ENCODE peak calls at places on chromosomes 6 and 20, in five cellular contexts. Z is HepG2, X is GM23338, N is K562, W is GM12878. M is an unnamed sample.

GRCh38 chr6:699319-699718 is 6.4 kb upstream of the EXOC2 start:
- DNase-seq in Z (no peak), X (no peak), N (no peak), W (no peak), M (no peak)

GRCh38 chr6:24646771-24647170 is 780 bp upstream of the KIAA0319 start:
- DNase-seq in Z (no peak), X (no peak), N (no peak), W (no peak), M (no peak)

GRCh38 chr20:44768256-44768655 is 22.6 kb downstream of the KCNK15 start:
- DNase-seq in Z (no peak), X (no peak), N (no peak), W (no peak), M (no peak)

GRCh38 chr6:113967777-113968176 is 3.2 kb downstream of the HDAC2 start:
- DNase-seq in Z (no peak), X (peak), N (no peak), W (no peak), M (no peak)

GRCh38 chr6:82331031-82331773 is 32.4 kb upstream of the TPBG start:
- DNase-seq in Z (no peak), X (peak), N (no peak), W (no peak), M (peak)

GRCh38 chr6:4084444-4085328 is 5.7 kb upstream of the FAM217A start:
- DNase-seq in Z (no peak), X (no peak), N (no peak), W (no peak), M (no peak)

GRCh38 chr20:58613061-58613854 is 37.8 kb upstream of the STX16 start:
- DNase-seq in Z (no peak), X (no peak), N (no peak), W (no peak), M (no peak)

GRCh38 chr20:63848003-63848911 is 13.0 kb upstream of the ABHD16B start:
- DNase-seq in Z (no peak), X (no peak), N (peak), W (no peak), M (no peak)

GRCh38 chr6:130744601-130745382 is 82.4 kb upstream of the SMLR1 start:
- DNase-seq in Z (no peak), X (no peak), N (no peak), W (no peak), M (no peak)

GRCh38 chr6:11370191-11371018 is 137.9 kb upstream of the NEDD9 start:
- DNase-seq in Z (no peak), X (peak), N (no peak), W (no peak), M (no peak)

GRCh38 chr6:166825553-166826145 is 130.7 kb downstream of the RNASET2 start:
- DNase-seq in Z (no peak), X (peak), N (no peak), W (no peak), M (no peak)

GRCh38 chr20:8718214-8718613 is 350.7 kb upstream of the PLCB4 start:
- DNase-seq in Z (no peak), X (no peak), N (no peak), W (no peak), M (no peak)

GRCh38 chr6:2038096-2038495 is 207.3 kb downstream of the GMDS start:
- DNase-seq in Z (no peak), X (no peak), N (no peak), W (no peak), M (no peak)

GRCh38 chr6:156622185-156622584 is 155.0 kb upstream of the ARID1B start:
- DNase-seq in Z (no peak), X (no peak), N (no peak), W (no peak), M (no peak)

GRCh38 chr6:24855389-24856245 is 56.9 kb upstream of the ARMH2 start:
- DNase-seq in Z (peak), X (peak), N (peak), W (peak), M (peak)

GRCh38 chr20:15875446-15875845 is 697.8 kb downstream of the KIF16B start:
- DNase-seq in Z (no peak), X (no peak), N (no peak), W (no peak), M (no peak)

GRCh38 chr6:87341158-87341557 is 3.5 kb upstream of the C6orf163 start:
- DNase-seq in Z (peak), X (no peak), N (no peak), W (no peak), M (no peak)

GRCh38 chr6:15439410-15440022 is 193.6 kb downstream of the JARID2 start:
- DNase-seq in Z (no peak), X (no peak), N (no peak), W (no peak), M (no peak)

GRCh38 chr20:2237059-2237458 is 58.7 kb upstream of the TGM3 start:
- DNase-seq in Z (no peak), X (peak), N (no peak), W (no peak), M (no peak)

GRCh38 chr6:112640895-112641294 is 293.8 kb downstream of the RFPL4B start:
- DNase-seq in Z (no peak), X (no peak), N (no peak), W (no peak), M (no peak)
- TF ChIP-seq JUNB in Z (no peak), X (no peak), N (no peak), W (no peak), M (no peak)

GRCh38 chr6:139010674-139011073 is 17.9 kb upstream of the ABRACL start:
- DNase-seq in Z (no peak), X (peak), N (no peak), W (no peak), M (no peak)
- TF ChIP-seq JUNB in Z (no peak), X (no peak), N (no peak), W (no peak), M (no peak)

GRCh38 chr6:85002847-85003246 is 238.4 kb upstream of the TBX18 start:
- DNase-seq in Z (no peak), X (no peak), N (no peak), W (no peak), M (no peak)

GRCh38 chr6:85006362-85006761 is 242.0 kb upstream of the TBX18 start:
- DNase-seq in Z (no peak), X (peak), N (no peak), W (no peak), M (no peak)

GRCh38 chr6:85004283-85005010 is 240.0 kb upstream of the TBX18 start:
- DNase-seq in Z (no peak), X (no peak), N (no peak), W (no peak), M (no peak)

GRCh38 chr6:85008311-85009015 is 244.1 kb upstream of the TBX18 start:
- DNase-seq in Z (no peak), X (no peak), N (no peak), W (no peak), M (no peak)

GRCh38 chr6:85005494-85005893 is 241.1 kb upstream of the TBX18 start:
- DNase-seq in Z (no peak), X (no peak), N (no peak), W (no peak), M (no peak)
- TF ChIP-seq JUNB in Z (no peak), X (no peak), N (no peak), W (no peak), M (no peak)

DNA sequence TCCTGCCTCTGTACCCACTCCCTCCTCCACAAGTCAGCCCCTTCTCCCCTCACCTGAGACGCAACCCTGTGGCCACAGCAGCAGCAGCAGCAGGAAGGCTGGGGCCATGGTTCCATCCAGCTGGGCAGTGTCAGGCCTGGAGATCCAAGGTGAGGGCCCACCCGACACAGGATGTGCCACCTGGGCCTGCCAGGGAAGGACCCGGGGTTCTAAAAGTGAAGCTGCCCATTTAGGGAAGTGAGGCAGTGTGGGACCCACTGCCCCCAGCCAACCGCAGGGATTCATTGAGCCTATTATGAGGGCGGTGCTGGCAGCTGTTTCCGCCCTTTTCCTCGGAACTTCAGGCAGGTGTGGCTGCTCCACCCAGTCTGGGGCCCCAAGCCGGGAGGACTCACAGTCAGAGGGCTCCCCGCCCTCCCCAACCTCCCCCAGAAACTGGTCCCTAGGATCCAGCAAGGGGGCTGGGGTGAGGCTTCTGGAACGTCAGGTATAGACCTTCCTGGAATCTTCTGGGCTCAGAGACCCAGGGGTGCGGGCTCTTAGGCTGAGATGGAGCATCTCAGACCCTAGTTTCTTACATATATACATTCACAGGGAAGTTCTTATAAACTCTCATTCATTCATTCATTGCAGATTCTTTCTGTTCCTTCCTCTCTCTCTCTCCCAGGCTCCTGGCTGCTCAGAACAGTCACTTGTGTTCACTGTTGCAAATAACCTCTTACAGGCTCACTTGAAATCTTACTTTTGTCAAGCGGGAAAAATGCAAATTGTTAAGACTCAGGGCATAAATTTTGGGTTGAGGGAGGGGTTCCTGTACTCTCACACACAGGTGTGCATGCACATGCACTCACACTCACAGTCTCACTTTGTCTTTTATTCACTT is at the start of gene TREML2:
- DNase-seq in Z (no peak), X (no peak), N (peak), W (no peak), M (no peak)
- TF ChIP-seq JUNB in Z (no peak), X (no peak), N (no peak), W (no peak), M (no peak)

GRCh38 chr6:10314163-10314955 is 100.5 kb downstream of the TFAP2A start:
- DNase-seq in Z (no peak), X (no peak), N (peak), W (no peak), M (no peak)
- TF ChIP-seq JUNB in Z (no peak), X (no peak), N (no peak), W (no peak), M (no peak)